ENCODE peak calls at places on chromosomes 6 and 20, in nine cellular contexts. E is colonic mucosa, M is HTR-8/SVneo, Y is choroid plexus epithelial cell, V is LoVo, G is GM23338, S is tibial artery, W is BJ, N is GM12865. B is an unnamed sample.

GRCh38 chr6:66897576-66897975 is 1190.5 kb upstream of the EYS start:
- DNase-seq in G (peak), E (no peak), M (no peak), N (peak), S (peak), Y (peak), V (no peak), W (no peak), B (peak)

GRCh38 chr20:23152308-23152892 is 66.3 kb upstream of the CD93 start:
- DNase-seq in S (peak), G (no peak), E (peak), Y (peak), M (no peak), N (no peak), V (no peak), W (peak), B (peak)

GRCh38 chr6:168021581-168021980 is 24.1 kb downstream of the KIF25 start:
- DNase-seq in E (no peak), S (no peak), M (no peak), V (no peak), G (no peak), W (no peak), N (no peak), Y (no peak), B (no peak)

GRCh38 chr6:135030532-135031178 is 24.0 kb downstream of the HBS1L start:
- DNase-seq in G (no peak), M (no peak), W (no peak), V (no peak), Y (peak), E (no peak), S (no peak), N (no peak), B (peak)

GRCh38 chr6:105014954-105015353 is 58.0 kb downstream of the LIN28B start:
- DNase-seq in N (no peak), M (peak), G (no peak), E (no peak), V (no peak), Y (peak), W (no peak), S (no peak), B (no peak)

GRCh38 chr6:149336529-149336928 is 19.0 kb downstream of the TAB2 start:
- DNase-seq in S (no peak), N (peak), E (no peak), Y (peak), M (peak), W (no peak), V (peak), G (no peak), B (peak)

GRCh38 chr20:47305667-47306066 is 50.8 kb downstream of the ZMYND8 start:
- DNase-seq in G (no peak), E (no peak), N (no peak), M (no peak), Y (peak), W (no peak), S (no peak), V (no peak), B (peak)

GRCh38 chr6:133621751-133622150 is 267.2 kb upstream of the TCF21 start:
- DNase-seq in Y (peak), V (no peak), W (no peak), E (no peak), M (no peak), S (no peak), G (no peak), N (no peak), B (peak)

GRCh38 chr6:111377558-111378120 is 105.4 kb downstream of the REV3L start:
- DNase-seq in S (no peak), M (no peak), V (no peak), W (no peak), G (no peak), E (no peak), N (no peak), Y (peak), B (peak)

GRCh38 chr6:26553739-26554668 is 15.8 kb downstream of the HMGN4 start:
- DNase-seq in V (peak), E (peak), Y (peak), W (peak), M (no peak), S (peak), G (peak), N (peak), B (peak)

GRCh38 chr6:130364224-130364780 is 1.5 kb upstream of the TMEM200A start:
- DNase-seq in Y (no peak), E (no peak), W (no peak), G (no peak), N (no peak), V (no peak), M (no peak), S (no peak), B (no peak)

GRCh38 chr6:49326337-49326736 is 136.7 kb downstream of the MMUT start:
- DNase-seq in S (no peak), G (no peak), Y (peak), N (no peak), M (peak), W (peak), E (no peak), V (no peak), B (peak)

GRCh38 chr6:105326838-105327745 is 75.8 kb downstream of the PREP start:
- DNase-seq in E (no peak), S (no peak), G (no peak), M (peak), W (peak), V (peak), Y (peak), N (no peak), B (peak)

GRCh38 chr20:25020345-25020744 is 27.8 kb upstream of the APMAP start:
- DNase-seq in E (no peak), Y (no peak), V (no peak), G (no peak), W (no peak), M (no peak), N (no peak), S (peak), B (no peak)

GRCh38 chr6:67131827-67132226 is 1424.8 kb upstream of the EYS start:
- DNase-seq in Y (peak), S (peak), E (no peak), V (no peak), W (no peak), G (no peak), N (no peak), M (no peak), B (peak)

GRCh38 chr20:53568351-53568750 is 25.3 kb downstream of the ZNF217 start:
- DNase-seq in V (no peak), E (no peak), S (no peak), Y (no peak), W (no peak), G (no peak), N (no peak), M (no peak), B (no peak)

GRCh38 chr6:109690373-109690739 is 646 bp downstream of the AK9 start:
- DNase-seq in M (no peak), E (peak), V (peak), G (peak), N (peak), S (peak), W (no peak), Y (no peak), B (no peak)

GRCh38 chr20:46128310-46129151 is 10.4 kb downstream of the CD40 start:
- DNase-seq in E (no peak), G (peak), N (no peak), Y (peak), W (no peak), M (peak), S (no peak), V (no peak), B (peak)

GRCh38 chr6:20424679-20425078 is 23.0 kb downstream of the E2F3 start:
- DNase-seq in G (no peak), V (no peak), W (no peak), M (no peak), Y (peak), S (peak), N (no peak), E (peak), B (peak)

GRCh38 chr20:45701873-45702272 is at the start of gene WFDC13:
- DNase-seq in E (no peak), W (no peak), Y (no peak), M (no peak), S (no peak), V (no peak), G (no peak), N (no peak), B (no peak)

GRCh38 chr6:38570750-38571149 is 69.0 kb downstream of the BTBD9 start:
- DNase-seq in S (no peak), G (peak), M (no peak), Y (peak), V (no peak), E (no peak), N (peak), W (no peak), B (peak)